ENCODE peak calls at places on chromosomes 5 and 9, in eight cellular contexts. W, L, X, A, Y, M, S and K are unnamed samples.
A peak's percentile ranks its signal among the peaks of the same experiment; 100 is the strongest.

GRCh38 chr5:108149369-108149768 is 232.5 kb downstream of the FBXL17 start:
- DNase-seq in W (no peak), L (no peak), X (no peak), A (no peak), Y (no peak), M (no peak), S (no peak), K (no peak)

GRCh38 chr9:136566899-136567298 is 21.1 kb upstream of the NOTCH1 start:
- DNase-seq in W (no peak), L (no peak), X (no peak), A (no peak), Y (peak; percentile 84), M (no peak), S (no peak), K (peak; percentile 62)

GRCh38 chr9:15999422-16000339 is 446.8 kb downstream of the CCDC171 start:
- DNase-seq in W (peak; percentile 96), L (no peak), X (peak; percentile 49), A (peak; percentile 54), Y (no peak), M (no peak), S (peak; percentile 62), K (peak; percentile 98)

GRCh38 chr5:168366124-168366523 is 74.7 kb downstream of the WWC1 start:
- DNase-seq in W (peak; percentile 25), L (no peak), X (peak; percentile 54), A (no peak), Y (no peak), M (no peak), S (peak; percentile 52), K (peak; percentile 74)

GRCh38 chr9:70073193-70073592 is 29.5 kb downstream of the MAMDC2 start:
- DNase-seq in W (peak; percentile 62), L (no peak), X (no peak), A (no peak), Y (no peak), M (no peak), S (no peak), K (peak; percentile 40)

GRCh38 chr9:34961574-34962480 is 3.7 kb downstream of the PHF24 start:
- DNase-seq in W (peak; percentile 70), L (no peak), X (no peak), A (no peak), Y (no peak), M (no peak), S (peak; percentile 12), K (peak; percentile 75)

GRCh38 chr5:72410896-72411295 is 90.7 kb downstream of the PTCD2 start:
- DNase-seq in W (peak; percentile 80), L (no peak), X (no peak), A (no peak), Y (no peak), M (no peak), S (no peak), K (peak; percentile 78)

GRCh38 chr9:76651114-76651697 is 113.0 kb upstream of the PCA3 start:
- DNase-seq in W (peak; percentile 50), L (no peak), X (no peak), A (no peak), Y (no peak), M (no peak), S (no peak), K (no peak)

GRCh38 chr9:13569706-13570423 is 290.4 kb upstream of the MPDZ start:
- DNase-seq in W (no peak), L (peak; percentile 75), X (no peak), A (peak; percentile 58), Y (no peak), M (no peak), S (no peak), K (peak; percentile 96)

GRCh38 chr9:6080154-6080716 is 64.8 kb upstream of the RANBP6 start:
- DNase-seq in W (peak; percentile 93), L (peak; percentile 97), X (peak; percentile 71), A (peak; percentile 51), Y (peak; percentile 88), M (peak; percentile 7), S (peak; percentile 72), K (peak; percentile 86)

GRCh38 chr5:77398896-77399295 is 93.2 kb downstream of the WDR41 start:
- DNase-seq in W (no peak), L (no peak), X (peak; percentile 59), A (no peak), Y (no peak), M (no peak), S (no peak), K (no peak)

GRCh38 chr5:82418608-82418950 is 140.4 kb upstream of the RPS23 start:
- DNase-seq in W (no peak), L (no peak), X (no peak), A (no peak), Y (no peak), M (no peak), S (no peak), K (no peak)

GRCh38 chr9:96217358-96217755 is 84.6 kb downstream of the HSD17B3 start:
- DNase-seq in W (peak; percentile 44), L (no peak), X (no peak), A (no peak), Y (peak; percentile 82), M (no peak), S (no peak), K (no peak)

GRCh38 chr5:9302228-9302627 is 243.6 kb downstream of the SEMA5A start:
- DNase-seq in W (peak; percentile 33), L (no peak), X (no peak), A (no peak), Y (no peak), M (no peak), S (no peak), K (no peak)

GRCh38 chr5:95624368-95624767 is 4.5 kb downstream of the GPR150 start:
- DNase-seq in W (no peak), L (no peak), X (no peak), A (no peak), Y (no peak), M (no peak), S (no peak), K (no peak)

GRCh38 chr5:181160144-181160754 is 12.9 kb downstream of the OR2V2 start:
- DNase-seq in W (peak; percentile 53), L (peak; percentile 2), X (peak; percentile 69), A (no peak), Y (peak; percentile 24), M (no peak), S (peak; percentile 41), K (peak; percentile 47)

GRCh38 chr5:15286659-15287058 is 213.3 kb upstream of the FBXL7 start:
- DNase-seq in W (peak; percentile 28), L (no peak), X (no peak), A (no peak), Y (peak; percentile 24), M (no peak), S (peak; percentile 5), K (no peak)

GRCh38 chr9:15824310-15824709 is 271.5 kb downstream of the CCDC171 start:
- DNase-seq in W (peak; percentile 87), L (peak; percentile 47), X (no peak), A (no peak), Y (no peak), M (no peak), S (no peak), K (peak; percentile 35)

GRCh38 chr9:88586452-88586851 is 51.5 kb downstream of the NXNL2 start:
- DNase-seq in W (no peak), L (no peak), X (no peak), A (no peak), Y (no peak), M (no peak), S (no peak), K (no peak)

GRCh38 chr5:149019562-149020140 is 43.2 kb downstream of the SH3TC2 start:
- DNase-seq in W (no peak), L (no peak), X (no peak), A (no peak), Y (no peak), M (no peak), S (no peak), K (no peak)

GRCh38 chr5:128591598-128592455 is 53.8 kb upstream of the FBN2 start:
- DNase-seq in W (no peak), L (no peak), X (no peak), A (no peak), Y (no peak), M (no peak), S (no peak), K (no peak)

GRCh38 chr9:84166828-84167400 is 173.6 kb downstream of the SLC28A3 start:
- DNase-seq in W (no peak), L (no peak), X (no peak), A (no peak), Y (no peak), M (no peak), S (no peak), K (no peak)

GRCh38 chr5:150066901-150067396 is 19.4 kb downstream of the CSF1R start:
- DNase-seq in W (peak; percentile 71), L (no peak), X (no peak), A (no peak), Y (no peak), M (peak; percentile 23), S (peak; percentile 81), K (peak; percentile 88)

GRCh38 chr5:105506692-105507277 is 1944.2 kb upstream of the NUDT12 start:
- DNase-seq in W (peak; percentile 64), L (no peak), X (no peak), A (no peak), Y (peak; percentile 65), M (no peak), S (peak; percentile 6), K (peak; percentile 10)

GRCh38 chr5:150485770-150486401 is 22.0 kb upstream of the NDST1 start:
- DNase-seq in W (peak; percentile 57), L (peak; percentile 32), X (peak; percentile 70), A (no peak), Y (peak; percentile 78), M (no peak), S (peak; percentile 79), K (peak; percentile 66)

GRCh38 chr5:82641362-82641988 is 363.3 kb upstream of the RPS23 start:
- DNase-seq in W (peak; percentile 94), L (peak; percentile 78), X (peak; percentile 45), A (peak; percentile 68), Y (peak; percentile 75), M (no peak), S (peak; percentile 38), K (peak; percentile 95)

GRCh38 chr9:87270241-87271234 is 227.1 kb upstream of the DAPK1 start:
- DNase-seq in W (peak; percentile 85), L (no peak), X (no peak), A (no peak), Y (peak; percentile 65), M (no peak), S (peak; percentile 37), K (peak; percentile 70)

GRCh38 chr5:82886911-82887310 is 190.3 kb downstream of the TMEM167A start:
- DNase-seq in W (peak; percentile 5), L (no peak), X (no peak), A (no peak), Y (no peak), M (no peak), S (no peak), K (no peak)

GRCh38 chr5:125134216-125135081 is 388.0 kb upstream of the ZNF608 start:
- DNase-seq in W (peak; percentile 72), L (no peak), X (peak; percentile 53), A (no peak), Y (no peak), M (no peak), S (peak; percentile 21), K (peak; percentile 92)

GRCh38 chr9:135275163-135275925 is 187.9 kb downstream of the OLFM1 start:
- DNase-seq in W (no peak), L (peak; percentile 17), X (no peak), A (no peak), Y (no peak), M (no peak), S (no peak), K (no peak)

GRCh38 chr5:119356384-119357188 is 767 bp downstream of the TNFAIP8 start:
- DNase-seq in W (peak; percentile 41), L (no peak), X (peak; percentile 12), A (no peak), Y (no peak), M (no peak), S (no peak), K (peak; percentile 18)

GRCh38 chr5:960551-960950 is 48.1 kb upstream of the NKD2 start:
- DNase-seq in W (no peak), L (no peak), X (no peak), A (no peak), Y (no peak), M (no peak), S (no peak), K (no peak)

GRCh38 chr9:136345281-136346156 is 18.0 kb downstream of the DNLZ start:
- DNase-seq in W (peak; percentile 60), L (no peak), X (no peak), A (no peak), Y (peak; percentile 78), M (no peak), S (peak; percentile 78), K (peak; percentile 48)